ENCODE peak calls at places on chromosomes 5 and 9, in five cellular contexts. E is tibial nerve, O is esophagus squamous epithelium, M is K562, G is right lobe of liver. C is an unnamed sample. For H3K4me1, the result is how much of the 10 kb centered on the place peaks cover.

GRCh38 chr5:143134269-143134668 is 269.2 kb downstream of the NR3C1 start:
- DNase-seq in G (no peak), E (no peak), M (no peak), O (no peak), C (no peak)

GRCh38 chr5:139650689-139651501 is 2.7 kb downstream of the CXXC5 start:
- DNase-seq in E (peak), M (peak), O (no peak), G (peak), C (peak)

GRCh38 chr9:114124666-114125580 is 25.8 kb upstream of the KIF12 start:
- DNase-seq in M (no peak), O (no peak), G (no peak), E (no peak), C (no peak)

GRCh38 chr5:159820692-159821091 is 95.6 kb upstream of the ADRA1B start:
- DNase-seq in E (no peak), O (no peak), M (no peak), G (no peak), C (no peak)

GRCh38 chr9:127154390-127155191 is 32.2 kb upstream of the ANGPTL2 start:
- DNase-seq in M (no peak), E (peak), G (peak), O (no peak), C (no peak)

GRCh38 chr9:114488398-114489129 is 16.7 kb downstream of the WHRN start:
- DNase-seq in E (no peak), M (no peak), G (no peak), O (no peak), C (no peak)

GRCh38 chr5:170681013-170681433 is 102.5 kb upstream of the GABRP start:
- DNase-seq in E (no peak), G (no peak), M (no peak), O (no peak), C (peak)

GRCh38 chr9:34568783-34569182 is 20.7 kb downstream of the CNTFR start:
- DNase-seq in M (no peak), E (no peak), O (no peak), G (no peak), C (no peak)

GRCh38 chr5:91867799-91868198 is 484.7 kb upstream of the ARRDC3 start:
- DNase-seq in G (no peak), E (no peak), O (no peak), M (no peak), C (no peak)

GRCh38 chr5:21573915-21574314 is 1279.2 kb downstream of the CDH12 start:
- DNase-seq in M (no peak), G (no peak), E (no peak), O (no peak), C (no peak)

GRCh38 chr9:4297151-4297794 is 2.6 kb downstream of the GLIS3 start:
- DNase-seq in G (peak), O (peak), M (peak), E (peak), C (peak)

GRCh38 chr9:28542928-28543327 is 969.6 kb upstream of the C9orf72 start:
- DNase-seq in G (no peak), M (no peak), E (no peak), O (no peak), C (no peak)

GRCh38 chr5:141771031-141771430 is 89.0 kb upstream of the ARAP3 start:
- DNase-seq in M (peak), E (no peak), O (no peak), G (no peak), C (no peak)

GRCh38 chr9:127835930-127836586 is 18.4 kb downstream of the ENG start:
- DNase-seq in M (no peak), G (no peak), O (no peak), E (no peak), C (no peak)

GRCh38 chr9:115691686-115692085 is 461.9 kb upstream of the PAPPA start:
- DNase-seq in G (no peak), O (no peak), M (no peak), E (no peak), C (no peak)

GRCh38 chr5:32279223-32279622 is 33.5 kb downstream of the MTMR12 start:
- DNase-seq in M (no peak), G (no peak), E (no peak), O (no peak), C (no peak)

GRCh38 chr9:127575875-127576778 is 36.0 kb upstream of the STXBP1 start:
- DNase-seq in M (no peak), O (no peak), G (no peak), E (no peak), C (no peak)

GRCh38 chr5:176388003-176388340 is 426 bp downstream of the NOP16 start:
- DNase-seq in E (no peak), O (no peak), G (no peak), M (peak), C (peak)

GRCh38 chr5:109711681-109712080 is 22.0 kb downstream of the MAN2A1 start:
- DNase-seq in G (no peak), M (no peak), E (no peak), O (no peak), C (no peak)

GRCh38 chr9:15469862-15470261 is 40.9 kb downstream of the PSIP1 start:
- DNase-seq in G (no peak), O (no peak), M (no peak), E (no peak), C (no peak)

GRCh38 chr5:102701748-102702147 is 53.4 kb upstream of the PAM start:
- DNase-seq in M (no peak), G (no peak), E (no peak), O (no peak), C (no peak)

GRCh38 chr5:55903121-55903701 is 52.1 kb downstream of the IL31RA start:
- DNase-seq in E (no peak), G (no peak), M (no peak), O (no peak), C (no peak)

GRCh38 chr9:38060688-38061087 is 8.3 kb downstream of the SHB start:
- DNase-seq in E (no peak), M (no peak), O (no peak), G (peak), C (no peak)

GRCh38 chr9:36268007-36268427 is 9.8 kb upstream of the GNE start:
- DNase-seq in E (no peak), G (no peak), O (no peak), M (no peak), C (no peak)

GRCh38 chr5:3226171-3226570 is 369.5 kb upstream of the IRX1 start:
- DNase-seq in G (no peak), M (no peak), E (no peak), O (no peak), C (no peak)

GRCh38 chr5:72057816-72058215 is 49.5 kb upstream of the MAP1B start:
- DNase-seq in O (no peak), M (no peak), E (no peak), G (no peak), C (no peak)

GRCh38 chr5:170986598-170986997 is 124.8 kb downstream of the RANBP17 start:
- DNase-seq in E (no peak), G (no peak), M (no peak), O (no peak), C (no peak)

GRCh38 chr9:97983524-97984187 is 515 bp downstream of the ANP32B start:
- DNase-seq in G (peak), M (peak), O (no peak), E (peak), C (peak)
- TF ChIP-seq POLR2A in G (no peak), M (peak), O (no peak), E (no peak), C (no peak)

GRCh38 chr5:151086192-151086869 is 5.5 kb upstream of the TNIP1 start:
- DNase-seq in M (no peak), E (no peak), O (no peak), G (no peak), C (no peak)
- H3K4me1 ChIP-seq in M (under half), E (under half), O (under half), G (under half), C (under half)

GRCh38 chr9:130043654-130044623 is 950 bp upstream of the FNBP1 start:
- DNase-seq in M (peak), E (peak), O (no peak), G (peak), C (peak)

GRCh38 chr9:130041648-130042405 is 1.2 kb downstream of the FNBP1 start:
- DNase-seq in E (peak), O (no peak), G (peak), M (no peak), C (no peak)

GRCh38 chr9:130042406-130042930 is 521 bp downstream of the FNBP1 start:
- DNase-seq in O (no peak), E (no peak), M (peak), G (peak), C (peak)

GRCh38 chr9:130040901-130041647 is 1.9 kb downstream of the FNBP1 start:
- DNase-seq in G (no peak), O (no peak), M (no peak), E (no peak), C (no peak)

DNA sequence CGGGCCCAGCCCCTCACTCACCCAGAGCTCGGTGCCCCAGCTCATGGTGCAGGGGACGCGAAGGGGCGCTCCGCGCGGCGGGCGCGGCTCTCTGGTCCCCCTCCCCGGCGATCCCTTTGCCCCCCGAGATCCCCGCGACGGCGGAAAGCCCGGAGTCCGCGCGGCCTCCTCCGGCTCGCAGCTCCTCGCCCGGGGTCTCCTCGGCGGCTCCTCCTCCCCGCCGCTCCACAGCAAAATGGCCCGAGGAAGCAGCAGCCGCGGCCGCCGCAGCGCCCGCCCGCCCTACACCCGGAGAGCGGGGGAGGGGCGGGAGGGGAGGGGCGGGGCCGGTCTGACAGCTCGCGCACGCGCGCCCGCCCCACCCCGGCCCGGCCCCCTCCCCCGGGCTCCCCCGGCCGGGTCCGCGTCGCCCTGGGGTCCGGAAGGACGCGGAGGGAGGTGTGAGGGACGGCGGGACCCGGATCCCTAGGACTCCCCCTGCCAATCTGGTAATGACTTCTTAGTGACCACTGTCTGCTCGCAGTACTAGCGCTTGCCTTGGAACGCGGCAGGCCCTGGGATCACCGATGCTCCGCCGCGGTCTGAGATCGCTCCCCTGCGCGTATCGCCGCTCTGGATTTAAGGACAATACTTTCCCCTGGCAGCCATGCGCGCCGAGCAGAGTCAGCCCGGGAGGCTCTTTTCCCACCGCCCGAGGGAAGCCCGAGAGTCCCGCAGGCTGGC is at the start of gene FNBP1:
- DNase-seq in G (peak), M (peak), E (peak), O (no peak), C (peak)
- TF ChIP-seq POLR2A in G (peak), M (peak), E (peak), O (peak), C (peak)

GRCh38 chr5:23506329-23507236 is 826 bp upstream of the PRDM9 start:
- DNase-seq in G (peak), O (no peak), M (no peak), E (no peak), C (no peak)

GRCh38 chr5:23507278-23507685 is at the start of gene PRDM9:
- DNase-seq in E (peak), O (no peak), G (peak), M (peak), C (peak)
- H3K4me1 ChIP-seq in E (under half), O (under half), G (under half), M (under half), C (under half)

GRCh38 chr5:125485003-125485641 is 738.7 kb upstream of the ZNF608 start:
- DNase-seq in G (no peak), M (no peak), E (peak), O (no peak), C (peak)
- TF ChIP-seq POLR2A in G (no peak), M (no peak), E (no peak), O (no peak), C (no peak)

C was measured in thyroid gland.